ENCODE peak calls at places on chromosome 16, in seven cellular contexts. O, V, L, U, C, H and A are unnamed samples. For H3K36me3, the result is how much of the 10 kb centered on the place peaks cover.

GRCh38 chr16:66660422-66661209 is 35.9 kb downstream of the CMTM4 start:
- DNase-seq in O (peak), H (no peak), U (peak), V (no peak), L (peak), C (no peak), A (peak)

GRCh38 chr16:11319529-11320146 is 25.6 kb upstream of the RMI2 start:
- DNase-seq in O (no peak), H (no peak), C (no peak), U (no peak), L (no peak), V (no peak), A (no peak)

GRCh38 chr16:14502932-14503741 is 126.9 kb downstream of the PARN start:
- DNase-seq in O (no peak), C (no peak), L (no peak), V (no peak), U (no peak), H (no peak), A (no peak)

GRCh38 chr16:2028146-2028545 is 1.4 kb downstream of the NHERF2 start:
- DNase-seq in H (no peak), V (no peak), U (no peak), C (no peak), O (no peak), L (peak), A (no peak)

GRCh38 chr16:68574479-68574878 is 35.4 kb downstream of the ZFP90 start:
- DNase-seq in C (no peak), H (no peak), O (no peak), V (no peak), U (no peak), L (no peak), A (no peak)

GRCh38 chr16:6016530-6017184 is 919.1 kb upstream of the EEF2KMT start:
- DNase-seq in L (no peak), C (no peak), U (no peak), H (no peak), V (no peak), O (peak), A (no peak)

GRCh38 chr16:50680556-50680893 is 587 bp downstream of the SNX20 start:
- DNase-seq in H (no peak), V (no peak), C (no peak), U (no peak), L (no peak), O (no peak), A (no peak)

GRCh38 chr16:54174201-54174600 is 112.4 kb downstream of the IRX3 start:
- DNase-seq in U (no peak), C (no peak), L (no peak), O (peak), H (no peak), V (no peak), A (no peak)

GRCh38 chr16:69100046-69100765 is 5.2 kb upstream of the HAS3 start:
- DNase-seq in C (no peak), U (no peak), V (no peak), O (no peak), L (no peak), H (no peak), A (no peak)

GRCh38 chr16:914453-914852 is 56.3 kb downstream of the LMF1 start:
- DNase-seq in O (no peak), U (no peak), C (no peak), L (no peak), V (no peak), H (no peak), A (no peak)

GRCh38 chr16:16780588-16780987 is 401.6 kb downstream of the NPIPA7 start:
- DNase-seq in L (no peak), H (no peak), U (no peak), V (no peak), O (peak), C (no peak), A (no peak)

GRCh38 chr16:86050111-86050510 is 151.1 kb downstream of the IRF8 start:
- DNase-seq in U (no peak), O (no peak), L (no peak), V (no peak), C (no peak), H (no peak), A (no peak)

GRCh38 chr16:11359370-11359769 is 14.1 kb downstream of the RMI2 start:
- DNase-seq in L (no peak), U (no peak), C (no peak), V (no peak), O (no peak), H (no peak), A (no peak)

GRCh38 chr16:31214705-31215286 is 877 bp downstream of the TRIM72 start:
- DNase-seq in V (no peak), H (no peak), U (no peak), L (no peak), O (peak), C (no peak), A (no peak)

DNA sequence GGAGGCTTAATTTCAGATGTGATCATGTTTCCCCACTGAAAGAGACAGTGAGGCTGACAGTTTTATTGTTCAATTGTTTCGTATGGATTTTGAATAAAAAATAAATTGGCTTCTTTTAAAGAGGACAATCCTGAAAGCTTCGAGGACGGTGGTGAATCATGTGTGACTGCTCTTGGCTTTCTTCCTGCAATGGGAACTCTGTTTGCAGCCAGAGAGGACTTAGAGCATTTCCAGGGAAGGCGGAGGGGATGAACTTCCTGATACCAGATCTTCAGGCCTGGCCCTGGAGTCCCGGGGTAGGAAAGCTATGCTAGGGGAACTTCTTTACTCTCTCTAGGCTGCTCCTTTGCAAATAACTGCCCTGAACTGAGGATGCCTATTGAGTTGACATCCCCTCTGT is 72.7 kb upstream of the C16orf82 start:
- DNase-seq in V (no peak), U (no peak), O (no peak), C (no peak), L (no peak), H (no peak), A (no peak)
- H3K36me3 ChIP-seq in V (under half), U (under half), O (under half), C (under half), L (under half), H (under half), A (under half)

DNA sequence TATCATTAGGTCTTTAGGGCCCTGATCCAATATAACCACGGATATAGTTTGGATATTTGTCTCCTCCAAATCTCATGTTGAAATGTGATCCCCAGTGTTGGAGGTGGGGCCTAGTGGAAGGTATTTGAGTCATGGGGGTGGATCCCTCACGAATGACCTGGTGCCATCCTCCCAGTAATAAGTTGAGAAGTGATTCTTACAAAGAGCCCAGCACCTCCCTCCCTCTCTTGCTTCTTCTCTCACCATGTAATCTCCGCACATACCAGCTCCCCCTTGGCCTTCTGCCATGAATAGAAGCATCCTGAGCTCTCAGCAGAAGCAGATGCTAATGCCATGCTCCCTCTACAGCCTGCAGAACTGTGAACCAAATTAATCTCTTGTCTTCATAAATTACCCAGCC is 42.0 kb upstream of the RBBP6 start:
- DNase-seq in H (no peak), V (no peak), U (no peak), O (no peak), C (no peak), L (no peak), A (no peak)
- H3K4me3 ChIP-seq in H (no peak), V (no peak), U (no peak), O (no peak), C (no peak), L (no peak), A (no peak)

GRCh38 chr16:4750896-4751295 is 16.1 kb downstream of the ZNF500 start:
- DNase-seq in V (no peak), H (no peak), O (no peak), L (no peak), U (no peak), C (no peak), A (no peak)

GRCh38 chr16:4754865-4755264 is 12.1 kb downstream of the ZNF500 start:
- DNase-seq in U (no peak), O (no peak), C (no peak), H (no peak), L (no peak), V (no peak), A (no peak)

GRCh38 chr16:4753227-4753626 is 13.7 kb downstream of the ZNF500 start:
- DNase-seq in H (no peak), V (no peak), C (no peak), U (no peak), O (no peak), L (no peak), A (no peak)

GRCh38 chr16:4749700-4750257 is 15.4 kb downstream of the DNAAF8 start:
- DNase-seq in O (no peak), U (no peak), L (no peak), C (no peak), V (no peak), H (no peak), A (no peak)

GRCh38 chr16:4752351-4753100 is 14.4 kb downstream of the ZNF500 start:
- DNase-seq in O (no peak), U (no peak), H (no peak), V (no peak), C (no peak), L (no peak), A (no peak)
- H3K36me3 ChIP-seq in O (under half), U (under half), H (under half), V (under half), C (under half), L (under half), A (half or more)

GRCh38 chr16:84618428-84619102 is 687 bp upstream of the COTL1 start:
- DNase-seq in V (no peak), C (no peak), U (peak), O (peak), L (peak), H (peak), A (peak)

GRCh38 chr16:84616515-84616914 is 1.4 kb downstream of the COTL1 start:
- DNase-seq in C (peak), V (no peak), O (no peak), L (no peak), U (peak), H (no peak), A (peak)

GRCh38 chr16:84617068-84617630 is 729 bp downstream of the COTL1 start:
- DNase-seq in H (peak), C (no peak), O (peak), V (no peak), U (peak), L (peak), A (peak)

GRCh38 chr16:84617631-84618427 is at the start of gene COTL1:
- DNase-seq in U (peak), C (peak), H (peak), V (peak), O (peak), L (peak), A (peak)

DNA sequence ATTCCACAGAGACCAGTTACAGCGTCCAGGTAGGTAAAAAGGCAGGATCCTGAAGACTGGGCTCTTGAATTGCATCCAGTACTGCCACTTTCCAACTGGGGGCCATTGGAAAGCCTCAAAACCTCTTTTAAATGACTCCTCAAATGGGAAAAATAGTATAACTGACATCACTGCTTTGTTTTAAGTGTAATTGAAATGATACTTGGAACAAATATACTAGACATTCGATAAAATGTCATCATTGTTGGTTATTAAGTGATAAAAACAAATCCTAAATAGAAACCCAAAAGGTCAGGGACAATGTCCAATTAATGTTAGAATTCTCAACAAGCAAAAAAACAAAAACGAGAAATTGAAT is 1.2 kb upstream of the COTL1 start:
- DNase-seq in U (no peak), L (no peak), H (no peak), C (no peak), V (no peak), O (no peak), A (no peak)
- H3K4me3 ChIP-seq in U (no peak), L (no peak), H (no peak), C (no peak), V (no peak), O (no peak), A (no peak)